ENCODE peak calls at places on chromosomes 6 and 20, in five cellular contexts. One of them, this sample, is unnamed.

GRCh38 chr6:449057-449430 is 57.5 kb downstream of the IRF4 start:
- DNase-seq in prostate gland: no peak
- DNase-seq in HCT116: no peak
- DNase-seq in body of pancreas: no peak
- DNase-seq in heart left ventricle: no peak
- DNase-seq in this sample: no peak

GRCh38 chr6:45901777-45902650 is 113.6 kb downstream of the CLIC5 start:
- DNase-seq in body of pancreas: no peak
- DNase-seq in prostate gland: no peak
- DNase-seq in heart left ventricle: no peak
- DNase-seq in HCT116: no peak
- DNase-seq in this sample: no peak

GRCh38 chr6:21712213-21712612 is 118.7 kb downstream of the SOX4 start:
- DNase-seq in prostate gland: no peak
- DNase-seq in body of pancreas: no peak
- DNase-seq in HCT116: no peak
- DNase-seq in heart left ventricle: no peak
- DNase-seq in this sample: no peak

GRCh38 chr20:11849976-11850670 is 67.6 kb upstream of the BTBD3 start:
- DNase-seq in prostate gland: no peak
- DNase-seq in HCT116: peak
- DNase-seq in body of pancreas: peak
- DNase-seq in heart left ventricle: no peak
- DNase-seq in this sample: no peak

GRCh38 chr20:36264426-36265246 is 28.4 kb downstream of the AAR2 start:
- DNase-seq in prostate gland: no peak
- DNase-seq in body of pancreas: no peak
- DNase-seq in heart left ventricle: no peak
- DNase-seq in HCT116: no peak
- DNase-seq in this sample: no peak

GRCh38 chr20:10671850-10672578 is 1.8 kb downstream of the JAG1 start:
- DNase-seq in HCT116: no peak
- DNase-seq in prostate gland: peak
- DNase-seq in heart left ventricle: peak
- DNase-seq in body of pancreas: peak
- DNase-seq in this sample: peak

GRCh38 chr20:25394276-25394675 is 3.6 kb upstream of the ABHD12 start:
- DNase-seq in body of pancreas: no peak
- DNase-seq in prostate gland: peak
- DNase-seq in heart left ventricle: no peak
- DNase-seq in HCT116: no peak
- DNase-seq in this sample: peak

GRCh38 chr6:9502991-9503761 is 911.7 kb downstream of the TFAP2A start:
- DNase-seq in body of pancreas: no peak
- DNase-seq in prostate gland: no peak
- DNase-seq in HCT116: no peak
- DNase-seq in heart left ventricle: no peak
- DNase-seq in this sample: no peak

GRCh38 chr6:41332241-41332640 is 3.2 kb upstream of the NCR2 start:
- DNase-seq in heart left ventricle: no peak
- DNase-seq in HCT116: no peak
- DNase-seq in body of pancreas: no peak
- DNase-seq in prostate gland: peak
- DNase-seq in this sample: no peak

GRCh38 chr6:167828325-167828956 is 1.7 kb downstream of the AFDN start:
- DNase-seq in prostate gland: no peak
- DNase-seq in heart left ventricle: no peak
- DNase-seq in body of pancreas: no peak
- DNase-seq in HCT116: no peak
- DNase-seq in this sample: no peak

GRCh38 chr6:161168281-161168891 is 105.5 kb downstream of the AGPAT4 start:
- DNase-seq in HCT116: peak
- DNase-seq in heart left ventricle: peak
- DNase-seq in prostate gland: no peak
- DNase-seq in body of pancreas: peak
- DNase-seq in this sample: no peak

GRCh38 chr6:157946865-157947532 is 34.7 kb upstream of the SYNJ2 start:
- DNase-seq in prostate gland: no peak
- DNase-seq in HCT116: no peak
- DNase-seq in heart left ventricle: no peak
- DNase-seq in body of pancreas: no peak
- DNase-seq in this sample: peak

GRCh38 chr6:44918893-44919292 is 409.2 kb upstream of the RUNX2 start:
- DNase-seq in HCT116: no peak
- DNase-seq in prostate gland: no peak
- DNase-seq in body of pancreas: no peak
- DNase-seq in heart left ventricle: no peak
- DNase-seq in this sample: no peak

GRCh38 chr20:60510356-60510755 is 552.1 kb downstream of the CDH26 start:
- DNase-seq in HCT116: no peak
- DNase-seq in heart left ventricle: no peak
- DNase-seq in prostate gland: no peak
- DNase-seq in body of pancreas: no peak
- DNase-seq in this sample: no peak

GRCh38 chr20:35443003-35443402 is 5.0 kb upstream of the GDF5 start:
- DNase-seq in HCT116: no peak
- DNase-seq in prostate gland: no peak
- DNase-seq in heart left ventricle: no peak
- DNase-seq in body of pancreas: no peak
- DNase-seq in this sample: no peak

GRCh38 chr20:18001131-18001921 is 32.5 kb downstream of the MGME1 start:
- DNase-seq in prostate gland: peak
- DNase-seq in HCT116: no peak
- DNase-seq in heart left ventricle: peak
- DNase-seq in body of pancreas: peak
- DNase-seq in this sample: peak

GRCh38 chr6:37207903-37208456 is 38.0 kb downstream of the PIM1 start:
- DNase-seq in prostate gland: peak
- DNase-seq in heart left ventricle: peak
- DNase-seq in body of pancreas: peak
- DNase-seq in HCT116: peak
- DNase-seq in this sample: peak

GRCh38 chr6:20403080-20403765 is 1.5 kb downstream of the E2F3 start:
- DNase-seq in HCT116: peak
- DNase-seq in heart left ventricle: peak
- DNase-seq in body of pancreas: peak
- DNase-seq in prostate gland: peak
- DNase-seq in this sample: peak
- TF ChIP-seq POLR2A in HCT116: no peak
- TF ChIP-seq POLR2A in heart left ventricle: no peak
- TF ChIP-seq POLR2A in body of pancreas: no peak
- TF ChIP-seq POLR2A in prostate gland: peak
- TF ChIP-seq POLR2A in this sample: peak

GRCh38 chr6:96862560-96862959 is 25.3 kb upstream of the GPR63 start:
- DNase-seq in body of pancreas: no peak
- DNase-seq in HCT116: no peak
- DNase-seq in heart left ventricle: no peak
- DNase-seq in prostate gland: no peak
- DNase-seq in this sample: no peak
- TF ChIP-seq POLR2A in body of pancreas: no peak
- TF ChIP-seq POLR2A in HCT116: no peak
- TF ChIP-seq POLR2A in heart left ventricle: no peak
- TF ChIP-seq POLR2A in prostate gland: no peak
- TF ChIP-seq POLR2A in this sample: no peak

DNA sequence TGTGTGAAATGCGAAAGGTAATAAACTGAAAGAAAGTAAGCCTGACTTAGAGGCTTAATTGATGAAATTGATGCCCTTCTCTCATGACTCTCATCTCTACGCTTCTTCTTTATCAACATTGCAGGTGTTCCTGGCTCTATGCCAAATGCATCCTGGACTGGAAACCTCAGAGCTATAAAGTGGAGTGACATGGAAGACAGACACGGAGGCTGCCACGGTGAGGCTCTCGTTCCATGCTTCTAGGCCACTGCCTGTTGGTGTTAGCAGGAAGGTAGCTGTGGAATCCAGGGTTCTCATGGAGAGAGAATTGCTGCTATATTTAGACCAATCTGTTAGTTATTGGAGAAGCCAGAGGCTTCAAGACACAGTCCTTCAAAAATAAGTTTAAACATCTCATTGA is 73.2 kb downstream of the C6orf52 start:
- DNase-seq in HCT116: no peak
- DNase-seq in heart left ventricle: no peak
- DNase-seq in prostate gland: no peak
- DNase-seq in body of pancreas: no peak
- DNase-seq in this sample: no peak
- TF ChIP-seq POLR2A in HCT116: no peak
- TF ChIP-seq POLR2A in heart left ventricle: no peak
- TF ChIP-seq POLR2A in prostate gland: no peak
- TF ChIP-seq POLR2A in body of pancreas: no peak
- TF ChIP-seq POLR2A in this sample: no peak

DNA sequence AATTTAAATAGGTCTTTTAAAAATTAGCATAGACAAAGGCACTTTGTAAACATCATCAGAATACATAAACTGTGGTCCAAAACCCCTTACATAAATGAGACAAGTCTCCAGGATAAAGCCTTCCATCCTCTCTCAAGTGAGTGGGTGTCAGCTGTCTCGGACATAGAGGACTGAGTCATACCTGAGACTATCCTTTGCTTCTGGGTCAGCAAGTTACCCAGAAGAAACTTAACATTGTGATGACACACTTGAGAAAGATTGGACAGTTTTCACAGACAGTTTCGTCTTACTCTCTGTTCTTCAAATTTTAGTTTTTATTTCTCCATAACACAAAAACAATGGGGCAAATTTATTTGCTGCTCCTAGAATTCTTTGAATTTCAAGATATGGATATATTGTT is 838.0 kb downstream of the DHX35 start:
- DNase-seq in HCT116: no peak
- DNase-seq in prostate gland: no peak
- DNase-seq in body of pancreas: no peak
- DNase-seq in heart left ventricle: no peak
- DNase-seq in this sample: no peak
- TF ChIP-seq POLR2A in HCT116: no peak
- TF ChIP-seq POLR2A in prostate gland: no peak
- TF ChIP-seq POLR2A in body of pancreas: no peak
- TF ChIP-seq POLR2A in heart left ventricle: no peak
- TF ChIP-seq POLR2A in this sample: no peak

GRCh38 chr6:135974416-135974815 is 122.9 kb downstream of the PDE7B start:
- DNase-seq in heart left ventricle: no peak
- DNase-seq in HCT116: no peak
- DNase-seq in prostate gland: no peak
- DNase-seq in body of pancreas: no peak
- DNase-seq in this sample: no peak
- TF ChIP-seq POLR2A in heart left ventricle: no peak
- TF ChIP-seq POLR2A in HCT116: no peak
- TF ChIP-seq POLR2A in prostate gland: no peak
- TF ChIP-seq POLR2A in body of pancreas: no peak
- TF ChIP-seq POLR2A in this sample: no peak